ENCODE peak calls at places on chromosomes 7 and 10, in five cellular contexts. One of them, this sample, is unnamed.

GRCh38 chr10:49512121-49512809 is 26.7 kb downstream of the ERCC6 start:
- DNase-seq in small intestine: peak; percentile 23
- DNase-seq in CD4-positive, CD25-positive, alpha-beta regulatory T cell: no peak
- DNase-seq in OCI-LY7: peak; percentile 56
- DNase-seq in mesendoderm: peak; percentile 50
- DNase-seq in this sample: no peak

GRCh38 chr10:55629792-55630490 is 731.1 kb downstream of the ZWINT start:
- DNase-seq in CD4-positive, CD25-positive, alpha-beta regulatory T cell: no peak
- DNase-seq in small intestine: peak; percentile 56
- DNase-seq in mesendoderm: peak; percentile 77
- DNase-seq in OCI-LY7: no peak
- DNase-seq in this sample: no peak

GRCh38 chr7:132742152-132742551 is 165.9 kb upstream of the PLXNA4 start:
- DNase-seq in mesendoderm: no peak
- DNase-seq in CD4-positive, CD25-positive, alpha-beta regulatory T cell: no peak
- DNase-seq in small intestine: peak; percentile 63
- DNase-seq in OCI-LY7: no peak
- DNase-seq in this sample: no peak

GRCh38 chr7:150976529-150977381 is 1.4 kb downstream of the KCNH2 start:
- DNase-seq in OCI-LY7: no peak
- DNase-seq in CD4-positive, CD25-positive, alpha-beta regulatory T cell: no peak
- DNase-seq in small intestine: no peak
- DNase-seq in mesendoderm: no peak
- DNase-seq in this sample: no peak

GRCh38 chr7:29309041-29309860 is 114.7 kb downstream of the CHN2 start:
- DNase-seq in mesendoderm: peak; percentile 50
- DNase-seq in small intestine: no peak
- DNase-seq in OCI-LY7: no peak
- DNase-seq in CD4-positive, CD25-positive, alpha-beta regulatory T cell: no peak
- DNase-seq in this sample: no peak

GRCh38 chr7:127976056-127976455 is 55.2 kb downstream of the LRRC4 start:
- DNase-seq in mesendoderm: no peak
- DNase-seq in CD4-positive, CD25-positive, alpha-beta regulatory T cell: no peak
- DNase-seq in OCI-LY7: no peak
- DNase-seq in small intestine: peak; percentile 94
- DNase-seq in this sample: no peak

GRCh38 chr7:1754345-1754908 is 84.3 kb downstream of the ELFN1 start:
- DNase-seq in mesendoderm: no peak
- DNase-seq in OCI-LY7: peak; percentile 23
- DNase-seq in small intestine: no peak
- DNase-seq in CD4-positive, CD25-positive, alpha-beta regulatory T cell: no peak
- DNase-seq in this sample: no peak

GRCh38 chr7:155930061-155930460 is 117.8 kb upstream of the SHH start:
- DNase-seq in mesendoderm: no peak
- DNase-seq in small intestine: no peak
- DNase-seq in OCI-LY7: no peak
- DNase-seq in CD4-positive, CD25-positive, alpha-beta regulatory T cell: no peak
- DNase-seq in this sample: no peak

GRCh38 chr7:98969386-98969785 is 91.1 kb downstream of the TRRAP start:
- DNase-seq in OCI-LY7: no peak
- DNase-seq in mesendoderm: no peak
- DNase-seq in small intestine: no peak
- DNase-seq in CD4-positive, CD25-positive, alpha-beta regulatory T cell: no peak
- DNase-seq in this sample: no peak

GRCh38 chr7:73725703-73726466 is 6.4 kb upstream of the STX1A start:
- DNase-seq in small intestine: peak; percentile 90
- DNase-seq in OCI-LY7: peak; percentile 79
- DNase-seq in CD4-positive, CD25-positive, alpha-beta regulatory T cell: peak; percentile 80
- DNase-seq in mesendoderm: peak; percentile 80
- DNase-seq in this sample: peak; percentile 87

GRCh38 chr10:24209946-24210491 is 1.1 kb downstream of the KIAA1217 start:
- DNase-seq in small intestine: peak; percentile 31
- DNase-seq in CD4-positive, CD25-positive, alpha-beta regulatory T cell: no peak
- DNase-seq in OCI-LY7: no peak
- DNase-seq in mesendoderm: peak; percentile 39
- DNase-seq in this sample: no peak

GRCh38 chr7:66326501-66327180 is 121.5 kb downstream of the TPST1 start:
- DNase-seq in small intestine: no peak
- DNase-seq in mesendoderm: no peak
- DNase-seq in OCI-LY7: no peak
- DNase-seq in CD4-positive, CD25-positive, alpha-beta regulatory T cell: no peak
- DNase-seq in this sample: no peak

GRCh38 chr7:43834463-43835251 is 34.7 kb downstream of the MRPS24 start:
- DNase-seq in OCI-LY7: peak; percentile 53
- DNase-seq in small intestine: peak; percentile 81
- DNase-seq in CD4-positive, CD25-positive, alpha-beta regulatory T cell: peak; percentile 40
- DNase-seq in mesendoderm: peak; percentile 10
- DNase-seq in this sample: peak; percentile 47

GRCh38 chr10:114311496-114312195 is 72.6 kb downstream of the VWA2 start:
- DNase-seq in OCI-LY7: no peak
- DNase-seq in mesendoderm: no peak
- DNase-seq in CD4-positive, CD25-positive, alpha-beta regulatory T cell: no peak
- DNase-seq in small intestine: no peak
- DNase-seq in this sample: no peak

GRCh38 chr10:31294556-31294955 is 24.5 kb upstream of the ZEB1 start:
- DNase-seq in CD4-positive, CD25-positive, alpha-beta regulatory T cell: no peak
- DNase-seq in small intestine: no peak
- DNase-seq in OCI-LY7: no peak
- DNase-seq in mesendoderm: no peak
- DNase-seq in this sample: no peak
- H3K4me1 ChIP-seq in CD4-positive, CD25-positive, alpha-beta regulatory T cell: peaks cover 4% of the 10 kb centered on the region
- H3K4me1 ChIP-seq in small intestine: no peaks in the 10 kb centered on the region
- H3K4me1 ChIP-seq in OCI-LY7: no peaks in the 10 kb centered on the region
- H3K4me1 ChIP-seq in mesendoderm: no peaks in the 10 kb centered on the region
- H3K4me1 ChIP-seq in this sample: no peaks in the 10 kb centered on the region

GRCh38 chr7:30327813-30328212 is 43.4 kb downstream of the ZNRF2 start:
- DNase-seq in CD4-positive, CD25-positive, alpha-beta regulatory T cell: no peak
- DNase-seq in small intestine: no peak
- DNase-seq in OCI-LY7: no peak
- DNase-seq in mesendoderm: no peak
- DNase-seq in this sample: no peak

GRCh38 chr7:30322656-30323355 is 38.4 kb downstream of the ZNRF2 start:
- DNase-seq in OCI-LY7: peak; percentile 36
- DNase-seq in small intestine: peak; percentile 27
- DNase-seq in mesendoderm: peak; percentile 37
- DNase-seq in CD4-positive, CD25-positive, alpha-beta regulatory T cell: no peak
- DNase-seq in this sample: peak; percentile 5

GRCh38 chr7:30321089-30321991 is 36.9 kb downstream of the ZNRF2 start:
- DNase-seq in OCI-LY7: peak; percentile 12
- DNase-seq in mesendoderm: peak; percentile 22
- DNase-seq in small intestine: no peak
- DNase-seq in CD4-positive, CD25-positive, alpha-beta regulatory T cell: no peak
- DNase-seq in this sample: peak; percentile 1

GRCh38 chr7:30320392-30320791 is 36.0 kb downstream of the ZNRF2 start:
- DNase-seq in OCI-LY7: no peak
- DNase-seq in small intestine: no peak
- DNase-seq in mesendoderm: no peak
- DNase-seq in CD4-positive, CD25-positive, alpha-beta regulatory T cell: no peak
- DNase-seq in this sample: no peak

DNA sequence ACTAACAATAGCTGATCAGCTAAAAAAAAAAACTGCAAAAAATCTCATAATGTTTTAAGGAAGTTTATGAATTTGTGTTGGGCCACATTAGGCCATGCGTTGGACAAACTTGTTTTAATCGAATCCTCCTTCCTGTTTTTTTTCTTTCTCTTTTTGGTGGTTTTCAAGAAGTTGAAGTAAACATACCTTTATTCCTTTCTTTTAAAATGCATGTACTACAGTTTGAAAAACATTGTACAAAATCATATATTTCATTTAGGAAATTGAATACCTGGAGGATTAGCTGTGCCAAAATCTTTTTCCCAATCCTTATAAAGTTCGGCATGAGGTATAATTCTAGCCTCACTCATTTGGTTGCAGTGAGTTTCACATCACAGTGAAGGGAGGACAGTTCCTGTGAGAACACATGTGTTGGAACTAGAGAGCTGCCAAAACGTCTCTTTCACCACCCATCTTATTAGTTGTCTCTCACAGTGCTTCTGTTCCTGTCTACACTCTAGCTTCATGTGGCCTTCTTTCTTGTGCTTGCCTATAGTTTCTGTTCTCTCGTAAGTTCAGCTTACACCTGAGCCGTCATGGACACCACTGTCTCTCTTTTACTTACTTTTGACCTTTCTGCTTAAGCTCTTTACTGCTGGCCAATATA is 37.7 kb downstream of the ZNRF2 start:
- DNase-seq in mesendoderm: no peak
- DNase-seq in CD4-positive, CD25-positive, alpha-beta regulatory T cell: no peak
- DNase-seq in OCI-LY7: peak; percentile 80
- DNase-seq in small intestine: peak; percentile 33
- DNase-seq in this sample: peak; percentile 34
- H3K4me1 ChIP-seq in mesendoderm: peaks cover 3% of the 10 kb centered on the region
- H3K4me1 ChIP-seq in CD4-positive, CD25-positive, alpha-beta regulatory T cell: peaks cover 68% of the 10 kb centered on the region
- H3K4me1 ChIP-seq in OCI-LY7: peaks cover 40% of the 10 kb centered on the region
- H3K4me1 ChIP-seq in small intestine: peaks cover 7% of the 10 kb centered on the region
- H3K4me1 ChIP-seq in this sample: peaks cover 22% of the 10 kb centered on the region

GRCh38 chr7:117427258-117427701 is at the start of gene ASZ1:
- DNase-seq in small intestine: no peak
- DNase-seq in CD4-positive, CD25-positive, alpha-beta regulatory T cell: no peak
- DNase-seq in OCI-LY7: no peak
- DNase-seq in mesendoderm: no peak
- DNase-seq in this sample: no peak

DNA sequence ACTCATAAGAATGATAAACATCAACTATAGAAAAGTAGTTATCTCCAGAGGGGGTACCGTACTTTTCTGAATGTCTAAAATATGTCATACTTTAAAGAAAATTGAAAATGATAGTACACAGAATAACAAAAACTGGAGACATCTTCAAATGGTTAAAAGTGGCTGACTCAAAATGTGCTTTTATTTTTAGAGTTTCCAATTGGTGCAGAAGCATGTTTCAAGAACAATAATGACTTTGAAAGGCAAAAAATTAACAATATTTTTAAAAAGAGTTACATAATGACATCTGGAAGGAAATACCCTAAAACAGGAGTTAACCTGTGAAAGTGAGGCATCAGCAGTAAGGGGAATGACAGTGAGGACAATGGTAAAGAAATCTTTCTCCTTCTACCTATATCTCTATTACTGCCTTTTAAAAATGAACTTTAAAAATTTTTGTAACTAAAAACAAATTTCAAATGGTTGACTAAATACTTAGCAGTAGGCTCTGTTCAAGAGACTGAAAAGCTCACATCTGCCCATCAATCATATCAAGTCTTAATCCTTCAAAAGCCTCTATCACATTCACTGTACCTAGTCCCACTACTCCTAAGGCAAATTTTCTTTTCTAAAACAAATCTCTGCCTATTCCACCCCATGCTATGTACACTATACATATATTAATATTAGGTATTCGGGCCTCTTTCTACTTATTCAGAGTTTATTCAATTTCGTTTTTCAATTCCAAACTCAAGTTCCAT is 3.0 kb downstream of the ASZ1 start:
- DNase-seq in mesendoderm: no peak
- DNase-seq in CD4-positive, CD25-positive, alpha-beta regulatory T cell: no peak
- DNase-seq in small intestine: no peak
- DNase-seq in OCI-LY7: no peak
- DNase-seq in this sample: no peak
- H3K4me1 ChIP-seq in mesendoderm: no peaks in the 10 kb centered on the region
- H3K4me1 ChIP-seq in CD4-positive, CD25-positive, alpha-beta regulatory T cell: no peaks in the 10 kb centered on the region
- H3K4me1 ChIP-seq in small intestine: no peaks in the 10 kb centered on the region
- H3K4me1 ChIP-seq in OCI-LY7: no peaks in the 10 kb centered on the region
- H3K4me1 ChIP-seq in this sample: no peaks in the 10 kb centered on the region

DNA sequence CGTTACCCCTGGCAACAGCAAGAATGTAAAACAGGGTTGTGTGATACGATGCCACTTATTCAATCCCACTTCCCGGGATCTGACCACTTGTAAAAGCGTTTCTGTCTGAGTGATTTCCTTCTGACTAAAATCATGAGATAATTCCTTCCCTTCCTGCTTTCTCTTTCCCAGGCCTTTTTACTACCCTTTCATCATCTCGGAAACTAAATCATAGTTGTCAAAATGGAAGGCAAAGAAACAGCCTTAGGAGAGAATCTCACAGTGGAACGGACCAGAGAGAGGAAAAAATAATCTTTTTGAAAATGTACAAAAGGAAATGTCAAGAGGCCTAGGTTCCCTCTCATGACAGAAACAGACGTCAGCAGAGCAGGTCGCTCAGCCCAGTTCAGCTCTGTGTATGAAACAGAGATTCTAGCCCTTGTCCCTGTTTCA is 29.7 kb downstream of the DIP2C start:
- DNase-seq in mesendoderm: no peak
- DNase-seq in CD4-positive, CD25-positive, alpha-beta regulatory T cell: no peak
- DNase-seq in OCI-LY7: no peak
- DNase-seq in small intestine: peak; percentile 44
- DNase-seq in this sample: no peak
- H3K4me1 ChIP-seq in mesendoderm: no peaks in the 10 kb centered on the region
- H3K4me1 ChIP-seq in CD4-positive, CD25-positive, alpha-beta regulatory T cell: no peaks in the 10 kb centered on the region
- H3K4me1 ChIP-seq in OCI-LY7: peaks cover 3% of the 10 kb centered on the region
- H3K4me1 ChIP-seq in small intestine: peaks cover 12% of the 10 kb centered on the region
- H3K4me1 ChIP-seq in this sample: no peaks in the 10 kb centered on the region

DNA sequence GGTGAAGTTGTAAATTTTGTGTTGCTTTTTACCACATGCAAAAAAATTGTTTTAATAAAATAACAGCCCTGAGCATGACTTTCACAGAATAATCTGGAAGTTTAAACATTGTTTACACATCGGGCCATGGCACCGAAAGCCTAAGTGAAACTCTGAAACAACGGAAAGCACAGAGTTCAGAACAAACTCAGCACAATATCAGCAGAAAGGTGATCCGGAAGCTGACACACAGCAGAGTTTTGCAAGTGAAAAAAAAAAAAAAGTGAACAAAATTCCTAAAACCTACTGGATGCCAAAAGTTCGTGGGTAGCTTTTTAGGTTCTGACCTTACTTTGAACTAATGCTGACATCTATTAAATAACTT is 39.8 kb downstream of the ELMO1 start:
- DNase-seq in CD4-positive, CD25-positive, alpha-beta regulatory T cell: no peak
- DNase-seq in mesendoderm: no peak
- DNase-seq in OCI-LY7: no peak
- DNase-seq in small intestine: no peak
- DNase-seq in this sample: peak; percentile 45
- H3K4me1 ChIP-seq in CD4-positive, CD25-positive, alpha-beta regulatory T cell: peaks cover 26% of the 10 kb centered on the region
- H3K4me1 ChIP-seq in mesendoderm: peaks cover 9% of the 10 kb centered on the region
- H3K4me1 ChIP-seq in OCI-LY7: no peaks in the 10 kb centered on the region
- H3K4me1 ChIP-seq in small intestine: no peaks in the 10 kb centered on the region
- H3K4me1 ChIP-seq in this sample: peaks cover 19% of the 10 kb centered on the region

DNA sequence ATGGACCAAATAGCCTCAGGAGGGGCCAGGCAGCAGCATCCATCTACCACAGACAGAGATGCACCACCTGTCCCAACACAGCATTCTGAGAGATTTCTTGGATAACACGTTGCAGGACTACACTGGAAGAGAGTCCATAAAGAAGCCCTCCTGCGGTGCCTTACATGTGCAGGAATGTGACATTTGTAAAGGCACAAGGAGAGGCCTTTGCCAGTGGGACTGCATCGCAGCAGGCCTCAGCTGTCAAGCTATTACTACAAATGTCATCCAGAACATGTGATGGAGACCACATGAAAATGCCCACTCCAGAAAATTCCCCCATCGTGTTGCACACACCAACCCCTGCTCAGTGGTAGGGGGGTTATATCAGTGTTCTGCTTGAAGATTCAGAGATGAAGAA is 77.4 kb downstream of the ATXN7L1 start:
- DNase-seq in OCI-LY7: no peak
- DNase-seq in CD4-positive, CD25-positive, alpha-beta regulatory T cell: no peak
- DNase-seq in small intestine: no peak
- DNase-seq in mesendoderm: no peak
- DNase-seq in this sample: no peak
- H3K4me1 ChIP-seq in OCI-LY7: no peaks in the 10 kb centered on the region
- H3K4me1 ChIP-seq in CD4-positive, CD25-positive, alpha-beta regulatory T cell: peaks cover 36% of the 10 kb centered on the region
- H3K4me1 ChIP-seq in small intestine: peaks cover 10% of the 10 kb centered on the region
- H3K4me1 ChIP-seq in mesendoderm: peaks cover 15% of the 10 kb centered on the region
- H3K4me1 ChIP-seq in this sample: no peaks in the 10 kb centered on the region

GRCh38 chr10:34655286-34656170 is 159.6 kb downstream of the PARD3 start:
- DNase-seq in OCI-LY7: peak; percentile 59
- DNase-seq in small intestine: peak; percentile 73
- DNase-seq in CD4-positive, CD25-positive, alpha-beta regulatory T cell: no peak
- DNase-seq in mesendoderm: peak; percentile 91
- DNase-seq in this sample: no peak
- H3K4me1 ChIP-seq in OCI-LY7: no peaks in the 10 kb centered on the region
- H3K4me1 ChIP-seq in small intestine: peaks cover 6% of the 10 kb centered on the region
- H3K4me1 ChIP-seq in CD4-positive, CD25-positive, alpha-beta regulatory T cell: no peaks in the 10 kb centered on the region
- H3K4me1 ChIP-seq in mesendoderm: peaks cover 15% of the 10 kb centered on the region
- H3K4me1 ChIP-seq in this sample: no peaks in the 10 kb centered on the region

This sample was measured in naive thymus-derived CD4-positive, alpha-beta T cell.